ENCODE peak calls at places on chromosomes 6 and 20, in five cellular contexts. M is stomach, G is cardiac fibroblast, E is MCF 10A, P is IMR-90. Y is an unnamed sample.

GRCh38 chr6:148932731-148933130 is 185.9 kb downstream of the UST start:
- DNase-seq in E (no peak), P (peak), G (peak), M (no peak), Y (no peak)

GRCh38 chr20:31923388-31924271 is 28.2 kb downstream of the PDRG1 start:
- DNase-seq in M (no peak), P (no peak), G (no peak), E (no peak), Y (no peak)

GRCh38 chr6:88866856-88867255 is 96.6 kb downstream of the RNGTT start:
- DNase-seq in M (no peak), P (peak), G (no peak), E (no peak), Y (no peak)

GRCh38 chr20:59606566-59606965 is 2.2 kb downstream of the PHACTR3 start:
- DNase-seq in P (no peak), G (no peak), E (no peak), M (no peak), Y (no peak)

GRCh38 chr6:28558629-28559028 is 32.9 kb downstream of the GPX5 start:
- DNase-seq in P (no peak), M (no peak), E (no peak), G (no peak), Y (no peak)

GRCh38 chr20:47317127-47317895 is 39.2 kb downstream of the ZMYND8 start:
- DNase-seq in E (peak), G (peak), M (peak), P (peak), Y (peak)

GRCh38 chr20:53129557-53129956 is 157.4 kb downstream of the TSHZ2 start:
- DNase-seq in M (no peak), P (no peak), E (no peak), G (no peak), Y (no peak)

GRCh38 chr6:20061952-20062351 is 150.3 kb downstream of the MBOAT1 start:
- DNase-seq in E (no peak), G (no peak), P (no peak), M (no peak), Y (no peak)

GRCh38 chr20:38224534-38224933 is 36.0 kb downstream of the KIAA1755 start:
- DNase-seq in M (no peak), G (no peak), P (no peak), E (no peak), Y (no peak)

GRCh38 chr6:63372951-63373533 is 53.3 kb upstream of the LGSN start:
- DNase-seq in G (no peak), E (no peak), M (no peak), P (peak), Y (no peak)

GRCh38 chr6:3869632-3870527 is 20.7 kb downstream of the FAM50B start:
- DNase-seq in E (no peak), G (no peak), M (peak), P (no peak), Y (peak)

GRCh38 chr20:45311589-45312211 is 3.6 kb upstream of the MATN4 start:
- DNase-seq in E (peak), G (peak), M (peak), P (peak), Y (peak)

GRCh38 chr20:16441526-16442164 is 131.6 kb downstream of the KIF16B start:
- DNase-seq in E (no peak), G (no peak), P (no peak), M (no peak), Y (no peak)

GRCh38 chr6:157688960-157689599 is 134.0 kb upstream of the SNX9 start:
- DNase-seq in P (peak), E (peak), M (peak), G (peak), Y (peak)
- TF ChIP-seq CTCF in P (no peak), E (no peak), M (no peak), G (no peak), Y (no peak)

DNA sequence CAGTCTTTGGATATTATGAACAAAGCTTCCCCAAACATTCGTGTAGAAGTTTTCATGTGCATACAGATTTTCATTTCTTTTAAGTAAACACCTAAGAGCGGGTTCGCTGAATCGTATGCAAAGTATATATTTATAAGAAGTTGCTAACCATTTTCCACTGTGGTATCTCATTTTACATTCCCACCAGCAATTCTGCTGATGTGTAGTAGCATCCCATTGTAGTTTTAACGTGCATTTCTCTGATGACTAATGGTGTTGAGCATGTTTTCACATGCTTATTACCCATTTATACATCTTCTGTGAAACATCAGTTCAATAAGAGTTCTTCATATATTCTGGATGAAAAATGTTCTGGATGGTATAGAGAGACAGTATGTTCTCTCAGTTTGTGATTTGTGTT is 97.4 kb downstream of the IYD start:
- DNase-seq in M (no peak), G (no peak), P (no peak), E (peak), Y (no peak)
- TF ChIP-seq CTCF in M (no peak), G (no peak), P (no peak), E (no peak), Y (no peak)

DNA sequence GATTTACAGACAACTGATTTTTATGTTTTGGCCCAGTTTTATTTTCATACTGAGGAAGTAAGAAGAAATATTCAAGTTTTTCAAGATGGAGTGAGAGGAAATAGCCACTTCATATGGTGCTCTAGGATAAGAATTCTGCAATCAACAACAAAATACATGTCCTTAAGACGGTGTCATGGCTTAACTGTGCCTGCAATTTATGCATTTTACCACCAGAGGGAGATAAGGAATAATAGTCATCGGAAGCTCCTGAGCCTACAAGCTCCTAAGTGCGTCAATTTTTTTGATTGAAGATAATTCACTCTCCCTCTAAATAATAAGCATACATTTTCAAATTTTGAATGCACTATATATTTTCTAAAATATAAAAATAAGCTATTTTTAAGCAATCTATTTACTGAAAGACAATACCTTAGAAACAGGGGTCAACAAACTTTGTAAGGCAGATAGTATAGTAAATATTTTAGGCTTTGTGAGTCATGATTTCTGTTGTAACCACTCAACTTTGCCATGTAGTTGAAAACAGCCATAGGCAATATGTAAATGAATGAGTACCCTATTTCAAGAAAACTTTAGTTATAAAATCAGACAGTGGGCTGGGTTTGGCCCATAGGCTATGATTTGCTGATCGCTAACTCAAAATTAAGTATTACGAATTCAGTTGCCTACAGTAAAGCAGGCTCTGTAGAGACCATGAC is 230.9 kb upstream of the DTNBP1 start:
- DNase-seq in P (peak), G (no peak), E (peak), M (no peak), Y (no peak)
- TF ChIP-seq CTCF in P (no peak), G (peak), E (peak), M (no peak), Y (no peak)

GRCh38 chr6:159833556-159833955 is 33.5 kb downstream of the PNLDC1 start:
- DNase-seq in E (no peak), G (peak), P (peak), M (no peak), Y (no peak)
- TF ChIP-seq CTCF in E (no peak), G (peak), P (no peak), M (no peak), Y (no peak)